ENCODE peak calls at places on chromosomes 5 and 9, in eight cellular contexts. N, Q, Z, G, V, T, R and M are unnamed samples.

GRCh38 chr5:159337291-159337974 is 7.1 kb upstream of the IL12B start:
- DNase-seq in N (peak), Q (no peak), Z (no peak), G (no peak), V (peak), T (no peak), R (no peak), M (no peak)

GRCh38 chr5:95711501-95712346 is 19.4 kb upstream of the RHOBTB3 start:
- DNase-seq in N (no peak), Q (no peak), Z (no peak), G (no peak), V (no peak), T (no peak), R (no peak), M (no peak)

GRCh38 chr5:168118042-168118668 is 173.3 kb upstream of the WWC1 start:
- DNase-seq in N (no peak), Q (no peak), Z (no peak), G (no peak), V (no peak), T (no peak), R (no peak), M (peak)

GRCh38 chr5:77630246-77631165 is 8.0 kb downstream of the OTP start:
- DNase-seq in N (no peak), Q (peak), Z (no peak), G (peak), V (no peak), T (peak), R (peak), M (no peak)

GRCh38 chr5:59042201-59042600 is 459.3 kb downstream of the RAB3C start:
- DNase-seq in N (peak), Q (no peak), Z (no peak), G (no peak), V (peak), T (no peak), R (no peak), M (no peak)

GRCh38 chr5:107381189-107381856 is 289.4 kb downstream of the EFNA5 start:
- DNase-seq in N (peak), Q (no peak), Z (no peak), G (no peak), V (peak), T (no peak), R (no peak), M (no peak)

GRCh38 chr5:140205216-140205615 is 30.2 kb downstream of the CYSTM1 start:
- DNase-seq in N (no peak), Q (no peak), Z (no peak), G (no peak), V (no peak), T (no peak), R (no peak), M (no peak)

GRCh38 chr5:39167141-39167972 is 52.0 kb downstream of the FYB1 start:
- DNase-seq in N (peak), Q (no peak), Z (no peak), G (no peak), V (peak), T (no peak), R (no peak), M (no peak)

GRCh38 chr5:100762163-100762562 is 140.9 kb downstream of the ST8SIA4 start:
- DNase-seq in N (peak), Q (no peak), Z (no peak), G (no peak), V (peak), T (no peak), R (no peak), M (no peak)

GRCh38 chr9:110370316-110370715 is 32.7 kb upstream of the TXNDC8 start:
- DNase-seq in N (peak), Q (no peak), Z (no peak), G (no peak), V (no peak), T (no peak), R (no peak), M (no peak)

GRCh38 chr9:132008184-132008781 is 71.4 kb downstream of the MED27 start:
- DNase-seq in N (peak), Q (no peak), Z (no peak), G (no peak), V (peak), T (no peak), R (no peak), M (no peak)

GRCh38 chr5:38734353-38734752 is 111.5 kb upstream of the OSMR start:
- DNase-seq in N (no peak), Q (no peak), Z (no peak), G (no peak), V (no peak), T (no peak), R (no peak), M (no peak)

GRCh38 chr5:9534881-9535517 is 10.9 kb downstream of the SEMA5A start:
- DNase-seq in N (peak), Q (no peak), Z (no peak), G (no peak), V (no peak), T (no peak), R (no peak), M (no peak)

GRCh38 chr5:35038891-35039290 is 8.9 kb downstream of the AGXT2 start:
- DNase-seq in N (peak), Q (no peak), Z (no peak), G (no peak), V (peak), T (no peak), R (no peak), M (no peak)

GRCh38 chr5:57094753-57095683 is 78.8 kb upstream of the GPBP1 start:
- DNase-seq in N (no peak), Q (no peak), Z (no peak), G (no peak), V (peak), T (no peak), R (no peak), M (no peak)

GRCh38 chr5:120464627-120465280 is 654 bp downstream of the PRR16 start:
- DNase-seq in N (peak), Q (peak), Z (no peak), G (peak), V (peak), T (peak), R (no peak), M (peak)

GRCh38 chr5:120655828-120656435 is 191.8 kb downstream of the PRR16 start:
- DNase-seq in N (peak), Q (peak), Z (no peak), G (no peak), V (peak), T (no peak), R (peak), M (peak)

GRCh38 chr9:105333076-105333475 is 88.6 kb downstream of the SLC44A1 start:
- DNase-seq in N (peak), Q (no peak), Z (no peak), G (no peak), V (peak), T (no peak), R (no peak), M (no peak)

DNA sequence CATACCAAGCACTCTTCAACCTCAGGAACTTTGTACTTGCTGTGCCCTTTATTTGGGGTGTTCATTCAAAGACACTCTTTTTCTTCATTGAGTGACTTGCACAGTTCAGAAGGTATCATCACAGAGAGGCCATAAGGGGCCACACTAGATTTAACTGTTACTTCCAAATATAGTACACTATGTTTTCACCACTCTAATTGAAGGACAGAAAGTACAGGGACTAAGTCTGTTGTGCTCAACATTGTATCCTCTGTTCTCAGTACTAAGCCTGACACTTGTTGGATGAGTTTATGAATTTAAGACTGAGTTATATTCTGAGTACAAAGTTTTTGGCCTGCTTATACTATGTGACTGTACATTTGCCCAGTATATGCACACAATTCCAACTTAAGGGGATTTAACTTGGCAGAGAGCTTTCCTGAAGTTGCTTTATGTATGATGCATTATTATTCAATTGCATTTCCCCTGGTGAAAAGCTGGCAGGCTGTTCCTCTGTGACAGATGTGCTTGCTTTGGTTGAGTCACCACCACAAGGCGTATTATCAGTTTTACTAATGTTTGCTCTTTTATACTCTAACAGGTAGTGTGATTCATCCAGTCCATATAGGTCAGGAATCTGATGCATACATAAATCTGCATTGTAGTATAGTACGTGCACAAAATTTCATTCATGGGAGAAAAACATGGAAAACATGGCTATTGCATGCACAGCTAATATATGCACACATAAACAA is 714.9 kb downstream of the TLR4 start:
- DNase-seq in N (no peak), Q (no peak), Z (no peak), G (no peak), V (no peak), T (no peak), R (no peak), M (no peak)
- TF ChIP-seq CTCF in N (no peak), Q (no peak), Z (no peak), G (no peak), V (no peak), T (no peak), R (no peak), M (no peak)

DNA sequence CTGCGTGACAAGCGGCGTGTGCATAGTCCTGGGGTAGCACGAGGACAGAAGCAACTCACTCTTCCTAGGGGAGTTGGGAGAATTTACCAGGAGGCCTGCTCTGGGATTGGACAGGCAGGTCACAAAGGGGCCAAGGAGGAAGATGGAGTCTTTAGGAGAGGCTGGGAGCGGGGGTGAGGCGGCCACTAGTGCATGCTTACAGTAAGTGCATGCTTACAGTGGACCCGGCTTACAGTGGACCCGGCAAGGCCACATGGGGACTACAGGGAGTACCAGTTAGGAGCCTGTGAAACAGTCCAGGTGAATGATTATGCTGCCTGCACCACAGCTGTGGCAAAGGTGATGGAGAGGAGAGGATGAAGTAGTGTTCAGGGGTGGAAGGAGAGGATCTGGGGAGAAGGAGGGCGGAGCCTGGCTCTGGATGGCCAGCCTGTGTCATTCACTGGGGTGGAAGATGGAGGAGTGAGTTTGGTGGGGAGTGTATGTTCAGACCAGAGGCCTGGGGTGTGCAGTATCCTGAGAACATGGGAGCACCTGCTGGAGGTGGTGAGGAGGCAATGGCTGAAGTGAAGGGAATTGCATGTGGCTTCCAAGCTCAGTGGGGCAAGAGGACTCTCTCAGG is 78.7 kb downstream of the CRB2 start:
- DNase-seq in N (no peak), Q (no peak), Z (no peak), G (peak), V (peak), T (no peak), R (no peak), M (no peak)
- TF ChIP-seq CTCF in N (peak), Q (no peak), Z (no peak), G (no peak), V (peak), T (no peak), R (peak), M (peak)

GRCh38 chr5:83405662-83406061 is 65.9 kb upstream of the VCAN start:
- DNase-seq in N (no peak), Q (no peak), Z (no peak), G (no peak), V (no peak), T (no peak), R (no peak), M (no peak)

GRCh38 chr5:83404182-83404712 is 67.3 kb upstream of the VCAN start:
- DNase-seq in N (no peak), Q (no peak), Z (no peak), G (no peak), V (no peak), T (no peak), R (no peak), M (no peak)

GRCh38 chr5:83408719-83409118 is 62.8 kb upstream of the VCAN start:
- DNase-seq in N (no peak), Q (no peak), Z (no peak), G (no peak), V (no peak), T (no peak), R (no peak), M (no peak)

DNA sequence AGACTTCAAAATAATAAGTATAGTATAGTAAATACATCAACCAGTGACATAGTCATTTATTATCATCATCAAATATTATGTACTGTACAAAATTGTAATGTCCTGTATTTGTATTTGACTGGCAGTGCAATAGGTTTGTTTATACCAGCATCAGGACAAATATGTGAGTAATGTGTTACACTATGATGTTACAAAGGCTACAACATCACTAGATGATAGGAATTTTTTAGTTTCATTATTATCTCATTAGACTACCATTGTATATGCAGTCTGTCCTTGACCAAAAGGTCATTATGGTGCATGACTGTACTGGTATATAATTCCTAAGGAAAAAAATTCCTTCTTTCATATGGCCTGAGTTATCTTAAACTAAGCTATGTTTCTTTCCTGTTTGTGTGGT is 63.6 kb upstream of the VCAN start:
- DNase-seq in N (no peak), Q (no peak), Z (no peak), G (no peak), V (no peak), T (no peak), R (no peak), M (no peak)
- TF ChIP-seq CTCF in N (no peak), Q (no peak), Z (no peak), G (no peak), V (no peak), T (no peak), R (no peak), M (no peak)

DNA sequence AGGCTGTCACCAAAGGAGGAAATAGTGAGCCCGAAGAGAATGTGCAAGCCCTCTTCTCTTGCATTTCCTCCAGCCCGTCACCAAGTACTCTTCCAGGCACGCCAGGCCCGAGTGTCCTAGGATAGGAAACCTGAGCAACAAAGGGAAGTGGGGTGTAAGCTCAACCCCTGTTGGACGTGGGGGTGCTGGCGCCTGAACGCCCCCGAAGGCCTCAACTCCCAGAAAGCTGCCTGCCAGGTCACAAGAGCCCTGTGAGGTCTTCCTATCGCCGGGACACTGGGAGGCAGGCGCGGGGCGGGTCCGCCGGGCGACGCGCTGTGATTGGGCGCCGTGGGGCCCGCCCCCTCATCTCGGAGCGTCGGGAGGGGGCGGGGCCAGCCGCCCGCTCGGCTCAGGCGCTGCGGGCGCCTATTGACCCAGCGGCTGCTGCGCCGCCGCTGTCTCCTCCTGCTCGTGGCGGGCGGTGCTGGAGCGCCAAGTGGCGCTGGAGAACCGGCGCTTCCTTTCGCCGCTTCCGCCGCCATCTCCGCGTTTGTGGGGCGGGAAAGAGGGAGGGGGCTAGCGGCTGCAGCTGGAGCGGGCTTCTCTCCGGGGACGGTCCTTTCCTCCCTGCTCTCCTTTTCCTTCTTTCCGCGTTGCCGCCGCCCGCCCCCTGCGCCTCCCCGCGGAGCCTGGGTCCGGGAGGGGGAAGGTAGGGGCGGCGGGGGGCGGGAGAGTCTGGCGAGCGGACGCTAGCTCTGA is 558 bp upstream of the MAN2A1 start:
- DNase-seq in N (peak), Q (peak), Z (peak), G (peak), V (peak), T (peak), R (peak), M (no peak)
- TF ChIP-seq CTCF in N (peak), Q (no peak), Z (no peak), G (no peak), V (peak), T (no peak), R (no peak), M (no peak)

GRCh38 chr5:122312670-122312988 is 592 bp downstream of the SNCAIP start:
- DNase-seq in N (no peak), Q (peak), Z (no peak), G (peak), V (no peak), T (no peak), R (no peak), M (peak)
- TF ChIP-seq CTCF in N (no peak), Q (no peak), Z (no peak), G (no peak), V (no peak), T (no peak), R (no peak), M (no peak)

DNA sequence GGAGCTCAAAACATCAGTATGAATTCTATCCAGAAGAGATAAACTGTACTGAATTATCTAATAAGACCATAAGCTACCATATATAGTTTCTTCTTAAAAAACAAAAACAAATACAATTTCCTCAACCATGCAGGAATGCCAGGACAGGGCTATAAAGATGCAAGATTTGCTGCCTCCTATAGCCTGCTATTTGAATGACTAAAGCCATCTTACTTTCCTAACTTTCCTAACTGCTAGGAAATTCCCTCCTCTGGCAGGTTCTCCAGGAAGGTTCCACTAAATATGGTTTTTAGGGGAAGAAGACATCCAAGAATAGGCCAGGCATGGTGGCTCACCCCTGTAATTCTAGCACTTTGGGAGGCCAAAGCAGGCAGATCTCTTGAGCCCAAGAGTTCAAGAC is 15.1 kb downstream of the KIF27 start:
- DNase-seq in N (no peak), Q (no peak), Z (no peak), G (no peak), V (peak), T (no peak), R (no peak), M (no peak)
- TF ChIP-seq CTCF in N (no peak), Q (no peak), Z (no peak), G (no peak), V (peak), T (no peak), R (no peak), M (no peak)

GRCh38 chr9:35079426-35080341 is at the start of gene FANCG:
- DNase-seq in N (peak), Q (peak), Z (peak), G (peak), V (peak), T (peak), R (peak), M (peak)
- TF ChIP-seq CTCF in N (no peak), Q (no peak), Z (no peak), G (no peak), V (no peak), T (no peak), R (no peak), M (no peak)

GRCh38 chr5:82465235-82465634 is 187.1 kb upstream of the RPS23 start:
- DNase-seq in N (peak), Q (no peak), Z (no peak), G (no peak), V (peak), T (no peak), R (no peak), M (no peak)

GRCh38 chr5:82470185-82470584 is 192.0 kb upstream of the RPS23 start:
- DNase-seq in N (peak), Q (no peak), Z (no peak), G (no peak), V (peak), T (no peak), R (no peak), M (no peak)

DNA sequence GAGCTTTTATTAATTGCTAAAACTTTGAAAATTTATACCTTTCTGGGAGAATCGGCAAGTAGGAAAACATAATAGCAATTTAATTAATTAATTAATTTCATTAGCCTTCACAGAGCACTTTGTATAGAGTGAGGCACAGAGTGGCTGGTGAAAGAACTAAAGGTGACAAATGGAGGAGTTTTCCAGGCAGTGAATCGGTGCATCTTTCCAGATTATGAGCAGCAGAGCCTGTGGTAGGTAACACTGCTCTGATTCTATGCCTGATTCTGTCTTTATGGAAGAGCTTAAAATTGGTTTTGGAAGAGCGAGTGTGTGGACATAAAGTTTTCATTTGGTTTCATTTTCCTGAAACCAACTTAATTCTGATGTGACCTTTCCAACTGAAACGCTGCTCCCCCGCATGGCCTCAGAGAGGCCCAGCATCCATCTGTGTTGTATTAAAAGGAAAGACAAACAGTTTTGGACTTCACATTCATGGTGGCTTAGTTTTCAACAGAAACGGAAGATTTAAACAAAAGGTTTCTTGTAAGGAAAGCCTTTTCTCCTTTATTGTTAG is 188.9 kb upstream of the RPS23 start:
- DNase-seq in N (peak), Q (peak), Z (peak), G (no peak), V (peak), T (no peak), R (no peak), M (no peak)
- TF ChIP-seq CTCF in N (peak), Q (no peak), Z (peak), G (no peak), V (peak), T (no peak), R (no peak), M (no peak)

GRCh38 chr9:136618578-136619547 is 43.9 kb upstream of the EGFL7 start:
- DNase-seq in N (no peak), Q (no peak), Z (no peak), G (peak), V (no peak), T (peak), R (no peak), M (no peak)
- TF ChIP-seq CTCF in N (no peak), Q (no peak), Z (no peak), G (no peak), V (no peak), T (no peak), R (no peak), M (no peak)